ENCODE peak calls at places on chromosomes 5 and 9, in four cellular contexts. E is K562, I is HepG2, G is GM12878. S is an unnamed sample.
A peak's percentile ranks its signal among the peaks of the same experiment; 100 is the strongest.

GRCh38 chr9:87556821-87557220 is 59.2 kb downstream of the DAPK1 start:
- DNase-seq in G (no peak), E (no peak), I (no peak), S (no peak)

GRCh38 chr5:54725391-54726280 is 208.1 kb downstream of the SNX18 start:
- DNase-seq in G (no peak), I (no peak), E (no peak), S (no peak)

GRCh38 chr5:174837919-174838902 is 113.8 kb downstream of the MSX2 start:
- DNase-seq in G (no peak), I (no peak), E (peak; percentile 14), S (peak; percentile 59)

GRCh38 chr5:172556971-172557461 is 84.0 kb upstream of the NEURL1B start:
- DNase-seq in G (no peak), I (no peak), E (peak; percentile 27), S (no peak)

GRCh38 chr5:138932171-138932810 is 57.2 kb upstream of the LRRTM2 start:
- DNase-seq in G (no peak), E (no peak), I (no peak), S (no peak)

GRCh38 chr5:151470440-151470839 is 23.0 kb downstream of the SLC36A1 start:
- DNase-seq in E (no peak), G (no peak), I (no peak), S (no peak)

GRCh38 chr5:42994285-42995151 is 45.6 kb downstream of the ANXA2R start:
- DNase-seq in G (no peak), E (peak; percentile 60), I (peak; percentile 81), S (peak; percentile 75)

GRCh38 chr5:74639538-74640449 is 734 bp downstream of the ENC1 start:
- DNase-seq in G (no peak), I (no peak), E (no peak), S (peak; percentile 54)

GRCh38 chr9:5326893-5327548 is 12.7 kb downstream of the RLN1 start:
- DNase-seq in I (peak; percentile 1), E (no peak), G (no peak), S (no peak)

GRCh38 chr9:85610074-85610855 is 131.5 kb downstream of the AGTPBP1 start:
- DNase-seq in I (peak; percentile 60), E (peak; percentile 61), G (peak; percentile 44), S (peak; percentile 70)

GRCh38 chr5:179623906-179624741 is 653 bp upstream of the HNRNPH1 start:
- DNase-seq in G (no peak), E (peak; percentile 54), I (peak; percentile 45), S (no peak)

DNA sequence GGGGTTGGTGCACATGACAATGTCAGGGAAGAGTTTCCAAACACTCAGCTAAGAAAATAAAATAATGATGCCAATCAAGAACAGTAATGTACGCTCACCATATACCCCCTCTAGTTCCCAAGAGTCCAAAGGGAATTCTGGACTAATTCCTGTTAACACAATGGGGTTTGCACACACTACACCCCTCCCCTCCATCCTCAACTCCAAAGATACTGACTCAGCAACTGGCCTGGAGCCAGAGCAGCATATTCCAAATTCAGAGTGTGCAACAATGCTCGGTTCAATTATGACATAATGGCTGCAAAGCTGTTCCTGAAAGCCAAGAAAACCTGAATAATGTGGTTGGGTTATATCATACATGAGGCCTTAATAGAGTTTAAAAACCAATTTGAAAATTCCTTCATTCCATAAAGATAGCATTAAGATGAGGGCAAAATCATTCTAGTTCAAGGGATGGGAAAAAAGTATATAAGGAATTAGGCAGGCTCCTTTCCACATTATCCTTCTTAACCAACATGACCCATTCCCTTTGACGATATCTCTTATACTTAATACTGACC is 4.5 kb downstream of the C5orf63 start:
- DNase-seq in I (no peak), G (no peak), E (no peak), S (no peak)
- TF ChIP-seq TARDBP in I (no peak), G (no peak), E (no peak), S (no peak)

GRCh38 chr9:38771593-38771992 is 51.7 kb upstream of the FAM240B start:
- DNase-seq in I (no peak), G (no peak), E (no peak), S (no peak)

GRCh38 chr9:38768351-38768761 is 48.4 kb upstream of the FAM240B start:
- DNase-seq in E (no peak), I (no peak), G (no peak), S (no peak)
- TF ChIP-seq FOXM1 in E (no peak), I (no peak), G (no peak), S (no peak)

DNA sequence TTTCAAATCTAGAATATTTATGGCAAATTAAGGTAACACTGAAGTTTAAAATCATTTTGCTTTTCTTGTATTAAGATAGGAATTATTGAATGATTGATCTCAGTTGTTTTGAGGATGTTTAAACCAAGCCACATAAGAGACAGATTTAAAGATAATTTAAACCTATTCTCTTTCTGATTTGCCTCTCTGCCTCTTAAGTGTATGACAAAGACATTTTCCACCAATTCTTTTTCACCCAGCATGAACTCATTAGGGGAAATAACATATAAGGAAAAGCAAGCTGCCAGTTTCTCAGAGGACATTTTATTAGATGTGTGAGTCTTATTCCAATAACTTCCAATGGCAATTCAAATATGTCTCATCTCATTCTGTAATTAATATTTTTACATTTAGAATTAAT is 568.3 kb upstream of the MEF2C start:
- DNase-seq in E (no peak), G (no peak), I (no peak), S (no peak)
- TF ChIP-seq TARDBP in E (no peak), G (no peak), I (no peak), S (no peak)

GRCh38 chr5:124806857-124807196 is 60.4 kb upstream of the ZNF608 start:
- DNase-seq in G (no peak), I (no peak), E (no peak), S (no peak)
- TF ChIP-seq FOXM1 in G (no peak), I (no peak), E (no peak), S (no peak)

GRCh38 chr5:91691592-91691991 is 308.5 kb upstream of the ARRDC3 start:
- DNase-seq in E (no peak), G (no peak), I (no peak), S (no peak)

GRCh38 chr5:91687430-91687829 is 304.3 kb upstream of the ARRDC3 start:
- DNase-seq in E (no peak), I (no peak), G (no peak), S (no peak)

DNA sequence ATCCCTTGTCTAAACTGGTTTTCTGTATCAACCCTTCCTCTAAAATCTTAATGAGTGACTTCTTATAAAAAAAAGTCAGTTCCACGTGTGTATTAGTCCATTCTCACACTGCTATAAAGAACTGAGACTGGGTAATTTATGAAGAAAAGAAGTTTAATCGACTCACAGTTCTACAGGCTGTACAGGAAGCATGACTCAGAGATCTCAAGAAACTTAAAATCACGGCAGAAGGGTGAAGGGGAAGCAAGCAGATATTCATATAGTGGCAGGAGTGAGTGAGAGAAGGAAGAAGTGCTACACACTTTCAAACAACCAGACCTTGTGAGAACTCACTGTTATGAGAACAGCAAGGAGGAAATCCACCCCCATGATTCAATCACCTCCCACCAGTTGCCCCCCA is 307.8 kb upstream of the ARRDC3 start:
- DNase-seq in E (no peak), G (no peak), I (no peak), S (no peak)
- TF ChIP-seq TARDBP in E (no peak), G (no peak), I (no peak), S (no peak)

DNA sequence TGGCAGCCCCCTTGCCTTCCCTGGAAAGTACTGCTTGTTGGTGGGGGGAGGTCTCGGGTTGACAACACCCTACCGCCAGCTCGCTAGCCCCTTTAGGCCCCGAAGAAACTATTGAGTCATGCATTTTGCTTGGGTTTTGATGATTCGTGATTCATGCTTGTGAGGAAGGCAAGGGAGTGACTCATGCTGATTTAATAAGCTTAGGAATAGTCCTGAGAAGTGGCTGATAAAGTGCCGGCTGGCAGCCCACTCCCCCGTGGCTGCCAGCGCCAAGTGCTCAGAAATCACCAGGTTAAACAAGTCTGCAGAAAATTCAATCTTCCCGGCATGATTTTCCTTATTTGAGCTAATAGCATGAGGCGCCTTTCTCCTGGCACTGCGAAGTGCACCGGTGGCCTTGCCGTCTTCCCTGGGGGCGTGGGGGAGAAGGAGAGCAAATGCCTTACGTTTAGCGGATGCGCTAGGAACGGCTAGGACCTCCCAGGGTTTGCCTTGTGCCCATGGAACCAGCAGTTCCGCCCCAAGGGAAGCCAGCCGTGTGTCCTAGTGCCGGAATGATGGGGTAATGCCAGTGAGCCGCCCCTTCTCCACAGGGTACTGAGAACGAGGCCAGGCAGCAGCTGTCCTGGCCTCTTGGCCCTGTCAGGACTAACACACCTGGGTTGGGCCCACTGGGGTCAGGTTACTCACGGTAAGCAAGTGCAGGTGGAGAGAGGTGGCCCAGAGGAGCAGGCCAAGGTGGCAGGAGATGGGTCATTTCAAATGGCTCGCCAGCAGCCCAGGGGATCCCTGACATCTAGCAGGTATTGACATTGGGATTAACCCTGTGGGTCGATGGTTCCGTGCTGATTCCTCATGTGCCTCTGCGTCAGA is 151.9 kb downstream of the MACROH2A1 start:
- DNase-seq in G (no peak), E (peak; percentile 64), I (no peak), S (peak; percentile 44)
- TF ChIP-seq FOXM1 in G (no peak), E (no peak), I (no peak), S (no peak)

DNA sequence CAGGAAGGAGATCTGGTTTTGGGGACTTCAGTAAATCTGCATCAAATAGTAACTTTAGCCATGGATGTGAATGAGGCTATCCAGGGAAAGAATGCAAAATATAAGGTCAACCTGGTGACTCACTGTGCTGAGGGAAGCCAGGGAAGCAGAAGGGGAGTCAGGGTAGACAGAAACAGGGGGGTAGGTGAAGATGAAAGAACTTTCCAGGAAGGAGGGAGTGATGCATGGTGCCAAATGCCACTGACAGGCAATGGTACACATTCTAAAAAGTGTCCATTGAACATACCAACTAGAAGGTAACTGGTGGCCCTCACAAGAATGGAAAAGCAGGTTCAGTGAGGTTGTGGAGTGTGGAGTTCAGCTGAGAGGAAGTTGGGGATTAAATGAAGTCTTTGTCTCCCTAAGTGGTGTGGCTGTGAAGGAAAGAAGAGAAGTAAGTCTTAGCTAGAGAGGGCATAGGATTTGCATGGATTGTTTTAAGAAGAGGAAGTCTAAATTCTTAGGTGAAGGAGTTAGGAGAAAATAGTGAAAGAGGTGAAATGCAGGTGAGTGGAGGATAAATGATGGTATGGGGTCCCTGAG is 35.5 kb downstream of the PALM2AKAP2 start:
- DNase-seq in E (no peak), G (no peak), I (peak; percentile 28), S (no peak)
- TF ChIP-seq TARDBP in E (no peak), G (no peak), I (no peak), S (no peak)